ENCODE peak calls at places on chromosome 20, in nine cellular contexts. E is stimulated activated CD8-positive, alpha-beta memory T cell treated with anti-CD3 and anti-CD28 coated beads, Interleukin-2, amount 100 ng/mL, for 1 hour; T is mesothelial cell of epicardium; F is iPS DF 6.9; M is pancreas; A is osteocyte; K is hepatocyte; V is AG08396; N is GM04504. G is an unnamed sample.
A peak's percentile ranks its signal among the peaks of the same experiment; 100 is the strongest.

GRCh38 chr20:63215101-63216040 is 560 bp downstream of the YTHDF1 start:
- DNase-seq in E (no peak), T (no peak), F (no peak), M (no peak), A (no peak), K (peak; percentile 76), V (peak; percentile 85), N (peak; percentile 20), G (peak; percentile 71)

GRCh38 chr20:34190679-34191090 is 50.5 kb upstream of the ASIP start:
- DNase-seq in E (no peak), T (peak; percentile 46), F (peak; percentile 82), M (peak; percentile 47), A (peak; percentile 87), K (peak; percentile 88), V (peak; percentile 90), N (peak; percentile 74), G (peak; percentile 82)

GRCh38 chr20:5171790-5172164 is 45.0 kb downstream of the CDS2 start:
- DNase-seq in E (no peak), T (no peak), F (no peak), M (no peak), A (no peak), K (no peak), V (no peak), N (no peak), G (peak; percentile 77)

GRCh38 chr20:22232923-22233322 is 351.4 kb downstream of the FOXA2 start:
- DNase-seq in E (no peak), T (no peak), F (no peak), M (no peak), A (no peak), K (no peak), V (no peak), N (no peak), G (no peak)

GRCh38 chr20:49888341-49889244 is 26.7 kb downstream of the SPATA2 start:
- DNase-seq in E (no peak), T (no peak), F (peak; percentile 66), M (no peak), A (no peak), K (peak; percentile 72), V (peak; percentile 77), N (peak; percentile 11), G (peak; percentile 86)

GRCh38 chr20:48668451-48668946 is 159.3 kb downstream of the PREX1 start:
- DNase-seq in E (no peak), T (no peak), F (no peak), M (no peak), A (no peak), K (no peak), V (no peak), N (no peak), G (peak; percentile 49)

GRCh38 chr20:7113577-7114466 is 346.3 kb downstream of the BMP2 start:
- DNase-seq in E (no peak), T (peak; percentile 20), F (peak; percentile 25), M (no peak), A (no peak), K (peak; percentile 73), V (no peak), N (no peak), G (no peak)

GRCh38 chr20:50085481-50086365 is 27.2 kb downstream of the UBE2V1 start:
- DNase-seq in E (peak; percentile 14), T (no peak), F (no peak), M (no peak), A (no peak), K (peak; percentile 81), V (peak; percentile 64), N (no peak), G (peak; percentile 77)

GRCh38 chr20:51193066-51193772 is 170.3 kb upstream of the KCNG1 start:
- DNase-seq in E (no peak), T (no peak), F (no peak), M (no peak), A (no peak), K (no peak), V (no peak), N (no peak), G (no peak)

GRCh38 chr20:37526839-37527637 is 638 bp downstream of the BLCAP start:
- DNase-seq in E (no peak), T (no peak), F (no peak), M (no peak), A (no peak), K (peak; percentile 50), V (peak; percentile 59), N (no peak), G (peak; percentile 77)

GRCh38 chr20:8244637-8245036 is 112.6 kb downstream of the PLCB1 start:
- DNase-seq in E (no peak), T (no peak), F (no peak), M (no peak), A (no peak), K (peak; percentile 40), V (no peak), N (peak; percentile 47), G (no peak)

GRCh38 chr20:46367967-46368901 is 38.2 kb downstream of the ELMO2 start:
- DNase-seq in E (no peak), T (no peak), F (no peak), M (no peak), A (no peak), K (peak; percentile 73), V (no peak), N (no peak), G (no peak)

GRCh38 chr20:5658897-5659296 is 91.3 kb upstream of the SHLD1 start:
- DNase-seq in E (no peak), T (peak; percentile 23), F (no peak), M (peak; percentile 33), A (no peak), K (peak; percentile 80), V (peak; percentile 59), N (peak; percentile 68), G (peak; percentile 44)

GRCh38 chr20:62707981-62708521 is 585 bp upstream of the NTSR1 start:
- DNase-seq in E (no peak), T (no peak), F (no peak), M (no peak), A (no peak), K (no peak), V (no peak), N (no peak), G (no peak)

GRCh38 chr20:9409981-9410380 is 104.4 kb upstream of the LAMP5 start:
- DNase-seq in E (no peak), T (no peak), F (no peak), M (no peak), A (no peak), K (no peak), V (peak; percentile 74), N (peak; percentile 46), G (peak; percentile 74)

GRCh38 chr20:32018269-32019155 is 8.3 kb downstream of the CCM2L start:
- DNase-seq in E (no peak), T (peak; percentile 61), F (peak; percentile 55), M (peak; percentile 86), A (no peak), K (peak; percentile 90), V (peak; percentile 40), N (no peak), G (no peak)

GRCh38 chr20:35561671-35562070 is 19.8 kb downstream of the ERGIC3 start:
- DNase-seq in E (no peak), T (no peak), F (no peak), M (no peak), A (no peak), K (no peak), V (no peak), N (no peak), G (no peak)

GRCh38 chr20:45727044-45727443 is 4.9 kb downstream of the SPINT4 start:
- DNase-seq in E (no peak), T (no peak), F (no peak), M (no peak), A (no peak), K (no peak), V (no peak), N (no peak), G (peak; percentile 31)

GRCh38 chr20:43191946-43192847 is 2.5 kb upstream of the PTPRT start:
- DNase-seq in E (no peak), T (no peak), F (peak; percentile 41), M (peak; percentile 18), A (no peak), K (peak; percentile 38), V (peak; percentile 49), N (no peak), G (no peak)

GRCh38 chr20:46699651-46700359 is 9.6 kb upstream of the SLC2A10 start:
- DNase-seq in E (no peak), T (no peak), F (no peak), M (no peak), A (no peak), K (peak; percentile 40), V (no peak), N (no peak), G (no peak)

GRCh38 chr20:59484228-59484627 is 120.1 kb upstream of the PHACTR3 start:
- DNase-seq in E (no peak), T (no peak), F (no peak), M (no peak), A (no peak), K (no peak), V (no peak), N (no peak), G (no peak)

GRCh38 chr20:44066645-44067606 is 120.1 kb downstream of the JPH2 start:
- DNase-seq in E (no peak), T (no peak), F (no peak), M (no peak), A (peak; percentile 77), K (no peak), V (no peak), N (no peak), G (no peak)

GRCh38 chr20:16575390-16576140 is 2.3 kb upstream of the KIF16B start:
- DNase-seq in E (no peak), T (no peak), F (no peak), M (no peak), A (no peak), K (no peak), V (no peak), N (no peak), G (no peak)

GRCh38 chr20:38548356-38549083 is 32.5 kb upstream of the ADIG start:
- DNase-seq in E (no peak), T (no peak), F (no peak), M (no peak), A (no peak), K (no peak), V (no peak), N (no peak), G (no peak)

GRCh38 chr20:49287555-49288249 is 9.8 kb upstream of the ZNFX1 start:
- DNase-seq in E (no peak), T (no peak), F (no peak), M (no peak), A (no peak), K (no peak), V (peak; percentile 25), N (no peak), G (peak; percentile 43)

GRCh38 chr20:44586986-44587980 is 4.9 kb downstream of the PKIG start:
- DNase-seq in E (no peak), T (no peak), F (no peak), M (no peak), A (no peak), K (no peak), V (no peak), N (no peak), G (no peak)